ENCODE peak calls at places on chromosomes 11 and 22, in nine cellular contexts. X is mesendoderm; S is CD8-positive, alpha-beta memory T cell; A is mesenchymal stem cell; W is AG09319; F is naive B cell; B is HCT116; N is fibroblast of the aortic adventitia; K is LHCN-M2. H is an unnamed sample.

GRCh38 chr22:20239063-20239950 is 28.8 kb downstream of the RTN4R start:
- DNase-seq in F (no peak), K (no peak), B (no peak), S (peak), N (peak), A (no peak), W (no peak), X (no peak), H (no peak)

GRCh38 chr11:102680945-102681344 is 24.6 kb downstream of the MMP27 start:
- DNase-seq in S (no peak), X (no peak), A (peak), N (peak), F (no peak), B (no peak), W (peak), K (peak), H (no peak)

GRCh38 chr22:22316589-22316988 is 72.0 kb downstream of the VPREB1 start:
- DNase-seq in S (no peak), F (no peak), N (no peak), K (no peak), A (no peak), X (peak), B (no peak), W (no peak), H (no peak)

GRCh38 chr11:1650034-1650917 is 20.7 kb downstream of the KRTAP5-5 start:
- DNase-seq in S (no peak), A (no peak), X (peak), F (no peak), N (no peak), K (no peak), B (no peak), W (no peak), H (no peak)

GRCh38 chr11:133239530-133239929 is 292.8 kb downstream of the OPCML start:
- DNase-seq in K (no peak), F (no peak), A (no peak), N (no peak), X (peak), B (no peak), W (no peak), S (no peak), H (no peak)

GRCh38 chr11:120964857-120965256 is 59.0 kb upstream of the TBCEL start:
- DNase-seq in K (no peak), A (peak), S (no peak), W (no peak), F (no peak), N (peak), X (no peak), B (no peak), H (no peak)

GRCh38 chr22:48083502-48083901 is 1321.1 kb downstream of the TBC1D22A start:
- DNase-seq in X (no peak), B (no peak), K (no peak), F (no peak), N (no peak), S (no peak), A (no peak), W (no peak), H (no peak)

GRCh38 chr11:65854161-65854592 is 3.8 kb downstream of the CFL1 start:
- DNase-seq in X (peak), S (no peak), A (no peak), B (no peak), W (no peak), F (no peak), K (no peak), N (no peak), H (no peak)

GRCh38 chr11:14927146-14927545 is 35.1 kb upstream of the CYP2R1 start:
- DNase-seq in N (no peak), S (no peak), W (no peak), F (no peak), A (no peak), X (peak), K (peak), B (no peak), H (no peak)

GRCh38 chr22:39967996-39968968 is 8.1 kb downstream of the TMA7B start:
- DNase-seq in A (no peak), S (no peak), K (no peak), X (peak), N (peak), F (no peak), W (no peak), B (no peak), H (no peak)

GRCh38 chr22:45880732-45881523 is 96.0 kb downstream of the WNT7B start:
- DNase-seq in S (peak), A (no peak), N (no peak), F (no peak), X (no peak), K (no peak), W (no peak), B (no peak), H (no peak)

GRCh38 chr22:36327922-36328551 is 59.7 kb downstream of the MYH9 start:
- DNase-seq in A (no peak), W (no peak), X (no peak), K (peak), N (peak), F (no peak), B (no peak), S (no peak), H (no peak)

GRCh38 chr11:92886243-92886905 is 83.1 kb upstream of the MTNR1B start:
- DNase-seq in B (peak), W (no peak), K (peak), F (no peak), S (no peak), X (peak), N (peak), A (peak), H (peak)

GRCh38 chr22:47173535-47174021 is 411.1 kb downstream of the TBC1D22A start:
- DNase-seq in N (no peak), K (no peak), S (peak), F (no peak), W (no peak), A (no peak), B (no peak), X (no peak), H (no peak)

GRCh38 chr11:92735039-92735438 is 234.4 kb upstream of the MTNR1B start:
- DNase-seq in A (no peak), N (no peak), X (peak), B (no peak), K (no peak), F (no peak), W (no peak), S (no peak), H (peak)

GRCh38 chr22:17601031-17601430 is 27.5 kb downstream of the ATP6V1E1 start:
- DNase-seq in W (no peak), B (no peak), K (no peak), S (no peak), F (no peak), X (no peak), A (no peak), N (no peak), H (no peak)

GRCh38 chr22:37674951-37675929 is at the start of gene LGALS1:
- DNase-seq in X (peak), N (peak), W (peak), A (peak), S (peak), K (peak), B (peak), F (peak), H (peak)

GRCh38 chr11:68683086-68683951 is 1.0 kb upstream of the GAL start:
- DNase-seq in X (peak), W (no peak), K (no peak), B (no peak), S (no peak), A (no peak), N (no peak), F (no peak), H (no peak)

GRCh38 chr22:24699861-24700260 is 74.7 kb downstream of the PIWIL3 start:
- DNase-seq in N (no peak), W (no peak), B (no peak), F (no peak), S (no peak), K (no peak), A (no peak), X (no peak), H (no peak)

GRCh38 chr11:94310191-94310875 is 6.0 kb downstream of the IZUMO1R start:
- DNase-seq in X (no peak), A (no peak), N (no peak), K (no peak), B (no peak), F (no peak), W (no peak), S (no peak), H (no peak)

GRCh38 chr11:92978226-92979111 is 9.0 kb downstream of the MTNR1B start:
- DNase-seq in N (no peak), B (no peak), A (no peak), S (no peak), K (peak), F (no peak), W (no peak), X (no peak), H (no peak)

GRCh38 chr11:77213589-77214428 is 85.8 kb downstream of the MYO7A start:
- DNase-seq in S (no peak), X (no peak), A (no peak), W (no peak), K (no peak), B (no peak), F (no peak), N (no peak), H (no peak)

GRCh38 chr11:112616292-112617088 is 344.7 kb upstream of the NCAM1 start:
- DNase-seq in N (no peak), X (peak), W (no peak), S (no peak), A (no peak), F (no peak), K (no peak), B (no peak), H (no peak)

GRCh38 chr11:46119352-46120216 is 1.7 kb downstream of the PHF21A start:
- DNase-seq in S (peak), F (peak), N (peak), X (peak), B (no peak), W (no peak), A (peak), K (peak), H (peak)

GRCh38 chr11:21289686-21290085 is 620.3 kb downstream of the NELL1 start:
- DNase-seq in K (no peak), B (no peak), F (no peak), S (no peak), N (no peak), W (no peak), X (peak), A (no peak), H (no peak)

GRCh38 chr11:65896009-65896999 is 3.9 kb downstream of the FOSL1 start:
- DNase-seq in B (no peak), F (no peak), S (no peak), N (no peak), W (no peak), X (no peak), K (no peak), A (no peak), H (no peak)

GRCh38 chr11:63869686-63870085 is 30.8 kb downstream of the MARK2 start:
- DNase-seq in A (no peak), N (no peak), X (no peak), W (no peak), S (peak), F (no peak), B (no peak), K (no peak), H (no peak)

GRCh38 chr22:38184788-38185187 is 3.2 kb upstream of the PLA2G6 start:
- DNase-seq in W (no peak), K (no peak), S (no peak), B (no peak), X (no peak), F (no peak), N (no peak), A (no peak), H (no peak)

GRCh38 chr22:50522806-50523438 is 2.5 kb downstream of the SCO2 start:
- DNase-seq in A (no peak), X (no peak), W (no peak), N (no peak), S (no peak), F (no peak), K (no peak), B (no peak), H (no peak)

GRCh38 chr22:30089655-30089974 is 9.4 kb downstream of the HORMAD2 start:
- DNase-seq in W (no peak), B (no peak), A (no peak), N (no peak), K (no peak), S (no peak), X (no peak), F (no peak), H (no peak)

GRCh38 chr11:65821107-65821506 is 12.7 kb upstream of the SNX32 start:
- DNase-seq in X (no peak), B (no peak), F (no peak), S (no peak), A (no peak), N (no peak), K (no peak), W (no peak), H (no peak)

GRCh38 chr11:19326499-19326898 is 85.8 kb upstream of the E2F8 start:
- DNase-seq in K (peak), A (peak), N (peak), S (no peak), F (no peak), X (no peak), W (no peak), B (no peak), H (no peak)

GRCh38 chr11:114059278-114059983 is at the start of gene ZBTB16:
- DNase-seq in S (peak), W (no peak), N (no peak), F (peak), A (peak), K (peak), X (peak), B (no peak), H (no peak)

GRCh38 chr11:74634537-74634936 is 42.2 kb downstream of the POLD3 start:
- DNase-seq in F (no peak), B (peak), X (peak), S (no peak), W (no peak), K (peak), N (peak), A (peak), H (no peak)

GRCh38 chr22:47586038-47586437 is 823.6 kb downstream of the TBC1D22A start:
- DNase-seq in F (no peak), B (peak), X (no peak), A (no peak), W (no peak), S (no peak), N (no peak), K (peak), H (no peak)

GRCh38 chr22:38578505-38578904 is 8.5 kb upstream of the DMC1 start:
- DNase-seq in K (no peak), X (no peak), S (no peak), W (no peak), B (no peak), F (no peak), N (no peak), A (no peak), H (no peak)

H was measured in germinal center.